ENCODE peak calls at places on chromosomes 16 and 17, in four cellular contexts. A, Q, I and E are unnamed samples. For H3K4me1, the result is how much of the 10 kb centered on the place peaks cover.

GRCh38 chr17:1203111-1203966 is 23.6 kb upstream of the ABR start:
- DNase-seq in I (peak), A (peak), Q (peak), E (peak)

GRCh38 chr16:50992366-50993032 is 158.6 kb downstream of the SALL1 start:
- DNase-seq in A (no peak), I (no peak), Q (no peak), E (no peak)

GRCh38 chr17:10120113-10120485 is 78.3 kb downstream of the GAS7 start:
- DNase-seq in Q (no peak), I (no peak), A (no peak), E (no peak)

GRCh38 chr17:602436-602835 is 112.2 kb downstream of the VPS53 start:
- DNase-seq in I (peak), A (no peak), Q (no peak), E (no peak)

GRCh38 chr17:74330446-74330845 is 4.4 kb downstream of the KIF19 start:
- DNase-seq in I (no peak), Q (no peak), A (no peak), E (no peak)

GRCh38 chr16:84788968-84789371 is 30.8 kb upstream of the CRISPLD2 start:
- DNase-seq in A (no peak), Q (no peak), I (peak), E (no peak)

GRCh38 chr16:21952040-21952792 is 945 bp upstream of the UQCRC2 start:
- DNase-seq in Q (peak), A (peak), I (peak), E (peak)

GRCh38 chr17:42667088-42667951 is 8.2 kb downstream of the TUBG2 start:
- DNase-seq in Q (no peak), A (no peak), I (peak), E (no peak)

GRCh38 chr17:10772425-10773380 is 31.2 kb downstream of the TMEM238L start:
- DNase-seq in I (peak), A (peak), Q (peak), E (no peak)

GRCh38 chr17:65231662-65232335 is 94.6 kb downstream of the RGS9 start:
- DNase-seq in Q (peak), I (peak), A (peak), E (peak)

GRCh38 chr16:72427001-72427785 is 255.2 kb upstream of the PMFBP1 start:
- DNase-seq in Q (no peak), A (no peak), I (no peak), E (no peak)

GRCh38 chr17:17758443-17758842 is 77.2 kb downstream of the RAI1 start:
- DNase-seq in I (no peak), Q (no peak), A (no peak), E (no peak)

GRCh38 chr17:41171881-41172280 is 3.9 kb upstream of the KRTAP4-3 start:
- DNase-seq in A (no peak), I (no peak), Q (no peak), E (no peak)

GRCh38 chr16:28527985-28528384 is 10.8 kb downstream of the NUPR1 start:
- DNase-seq in Q (no peak), A (no peak), I (no peak), E (no peak)

GRCh38 chr17:40560592-40561293 is 4.5 kb downstream of the CCR7 start:
- DNase-seq in I (peak), A (no peak), Q (no peak), E (peak)

GRCh38 chr16:58442547-58442946 is 50.3 kb downstream of the GINS3 start:
- DNase-seq in I (no peak), A (no peak), Q (no peak), E (no peak)

GRCh38 chr17:46738544-46738943 is 79.9 kb downstream of the WNT3 start:
- DNase-seq in I (no peak), Q (no peak), A (no peak), E (no peak)

GRCh38 chr17:57319806-57320205 is 63.5 kb downstream of the MSI2 start:
- DNase-seq in I (no peak), Q (no peak), A (no peak), E (no peak)

GRCh38 chr17:73493212-73493814 is 150.9 kb downstream of the SDK2 start:
- DNase-seq in A (no peak), Q (no peak), I (no peak), E (no peak)

GRCh38 chr17:39239640-39240314 is 14.0 kb upstream of the STAC2 start:
- DNase-seq in Q (peak), A (no peak), I (peak), E (peak)

GRCh38 chr16:84284168-84284722 is 10.4 kb upstream of the WFDC1 start:
- DNase-seq in A (no peak), Q (peak), I (peak), E (no peak)

GRCh38 chr17:45288825-45289224 is 26.9 kb upstream of the SPATA32 start:
- DNase-seq in I (no peak), A (no peak), Q (no peak), E (no peak)

GRCh38 chr16:11794991-11795886 is 1.8 kb downstream of the ZC3H7A start:
- DNase-seq in Q (no peak), I (no peak), A (no peak), E (no peak)
- H3K27ac ChIP-seq in Q (peak), I (peak), A (no peak), E (peak)

GRCh38 chr17:75776399-75777242 is 8.0 kb upstream of the UNK start:
- DNase-seq in Q (no peak), I (peak), A (no peak), E (no peak)
- H3K4me3 ChIP-seq in Q (peak), I (peak), A (no peak), E (peak)

DNA sequence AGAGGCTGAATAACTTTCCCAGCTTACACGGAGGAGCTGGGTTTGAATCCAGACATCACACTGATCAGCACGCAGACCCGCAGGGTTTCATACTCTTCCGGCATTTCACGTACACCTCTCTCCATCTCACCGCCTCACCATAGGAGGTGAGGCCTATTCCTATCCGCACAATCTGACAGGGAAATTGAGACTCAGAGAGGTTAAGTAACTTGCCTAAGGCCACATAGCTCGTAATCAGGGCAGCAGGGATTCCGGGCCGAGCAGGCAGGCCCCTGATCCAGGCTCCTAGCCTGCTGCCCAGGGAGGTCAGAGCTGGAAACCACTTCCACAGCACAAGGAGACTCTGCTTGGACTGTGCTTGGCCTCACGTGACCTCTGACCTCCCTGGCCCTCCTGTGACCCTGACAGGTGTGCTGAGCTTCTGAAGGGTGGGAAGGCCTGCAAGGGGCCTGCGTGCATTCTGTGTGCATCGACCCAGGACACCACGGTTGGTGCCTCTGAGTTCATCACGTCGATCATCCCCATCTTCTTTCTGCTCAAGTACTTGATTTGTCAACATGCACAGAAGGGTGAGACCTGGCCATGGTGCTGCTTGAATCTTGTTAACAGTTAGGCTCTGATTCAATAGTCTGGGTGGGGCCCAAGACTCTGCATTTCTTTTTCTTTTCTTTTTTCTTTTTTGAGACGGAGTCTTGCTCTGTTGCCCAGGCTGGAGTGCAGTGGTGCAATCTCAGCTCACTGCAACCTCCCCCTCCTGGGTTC is 4.7 kb downstream of the CEP295NL start:
- DNase-seq in I (no peak), A (no peak), Q (no peak), E (no peak)
- H3K4me1 ChIP-seq in I (under half), A (under half), Q (under half), E (under half)

GRCh38 chr16:66539628-66540469 is 10.1 kb downstream of the TK2 start:
- DNase-seq in I (peak), Q (no peak), A (no peak), E (no peak)

GRCh38 chr16:66541388-66542360 is 8.2 kb downstream of the TK2 start:
- DNase-seq in I (no peak), Q (no peak), A (no peak), E (no peak)

GRCh38 chr16:66544358-66544757 is 5.6 kb downstream of the TK2 start:
- DNase-seq in Q (no peak), I (no peak), A (no peak), E (no peak)

GRCh38 chr16:66543541-66543940 is 6.4 kb downstream of the TK2 start:
- DNase-seq in I (no peak), Q (no peak), A (no peak), E (no peak)

GRCh38 chr16:66542396-66542795 is 7.5 kb downstream of the TK2 start:
- DNase-seq in A (no peak), I (no peak), Q (no peak), E (no peak)
- H3K27ac ChIP-seq in A (no peak), I (no peak), Q (no peak), E (no peak)

GRCh38 chr17:78146471-78146869 is 285 bp downstream of the C17orf99 start:
- DNase-seq in Q (no peak), A (no peak), I (no peak), E (no peak)

GRCh38 chr17:78146881-78147280 is 696 bp downstream of the C17orf99 start:
- DNase-seq in I (no peak), A (no peak), Q (no peak), E (no peak)

GRCh38 chr17:78143214-78144145 is 2.7 kb upstream of the C17orf99 start:
- DNase-seq in A (no peak), I (no peak), Q (no peak), E (no peak)

GRCh38 chr17:78144146-78144719 is 2.0 kb upstream of the C17orf99 start:
- DNase-seq in I (peak), Q (no peak), A (no peak), E (no peak)

GRCh38 chr17:78144736-78145641 is 1.2 kb upstream of the C17orf99 start:
- DNase-seq in A (no peak), Q (no peak), I (no peak), E (no peak)
- H3K4me3 ChIP-seq in A (no peak), Q (no peak), I (no peak), E (no peak)

GRCh38 chr17:19383681-19384470 is 3.1 kb downstream of the MFAP4 start:
- DNase-seq in Q (no peak), A (no peak), I (no peak), E (no peak)

GRCh38 chr17:19381361-19381740 is 3.1 kb downstream of the MAPK7 start:
- DNase-seq in I (no peak), A (no peak), Q (no peak), E (no peak)

GRCh38 chr17:19381741-19382444 is 3.6 kb downstream of the MAPK7 start:
- DNase-seq in Q (no peak), I (no peak), A (no peak), E (no peak)

GRCh38 chr17:19384723-19385391 is 2.1 kb downstream of the MFAP4 start:
- DNase-seq in Q (no peak), I (peak), A (no peak), E (no peak)

DNA sequence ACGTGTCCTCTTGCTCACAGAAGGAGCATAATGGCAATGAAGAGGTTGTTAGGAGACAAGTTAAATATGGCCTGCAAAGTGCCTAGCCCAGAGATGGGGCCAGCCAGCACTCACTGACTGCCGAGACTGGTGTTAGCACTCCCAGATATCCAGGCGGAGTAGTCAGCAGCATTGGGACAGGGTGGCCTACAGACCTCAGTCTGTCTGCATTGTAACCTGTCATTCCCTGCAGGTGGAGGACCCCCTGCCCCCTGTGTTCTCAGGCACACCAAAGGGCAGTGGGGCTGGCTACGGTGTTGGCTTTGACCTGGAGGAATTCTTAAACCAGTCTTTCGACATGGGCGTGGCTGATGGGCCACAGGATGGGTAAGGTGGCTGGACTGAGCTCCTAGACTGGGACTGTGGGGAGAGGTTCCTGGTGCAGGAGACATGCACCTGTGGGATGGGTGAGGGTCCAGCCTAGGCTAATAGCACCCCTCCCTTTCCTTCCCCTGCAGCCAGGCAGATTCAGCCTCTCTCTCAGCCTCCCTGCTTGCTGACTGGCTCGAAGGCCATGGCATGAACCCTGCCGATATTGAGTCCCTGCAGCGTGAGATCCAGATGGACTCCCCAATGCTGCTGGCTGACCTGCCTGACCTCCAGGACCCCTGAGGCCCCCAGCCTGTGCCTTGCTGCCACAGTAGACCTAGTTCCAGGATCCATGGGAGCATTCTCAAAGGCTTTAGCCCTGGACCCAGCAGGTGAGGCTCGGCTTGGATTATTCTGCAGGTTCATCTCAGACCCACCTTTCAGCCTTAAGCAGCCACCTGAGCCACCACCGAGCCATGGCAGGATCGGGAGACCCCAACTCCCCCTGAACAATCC is 4.2 kb downstream of the MFAP4 start:
- DNase-seq in A (no peak), I (no peak), Q (no peak), E (no peak)
- H3K4me1 ChIP-seq in A (under half), I (under half), Q (under half), E (under half)

GRCh38 chr16:75282811-75283281 is 31.4 kb upstream of the BCAR1 start:
- DNase-seq in I (no peak), Q (no peak), A (no peak), E (no peak)
- H3K27ac ChIP-seq in I (no peak), Q (no peak), A (no peak), E (no peak)